ENCODE peak calls at places on chromosomes 11 and 22, in nine cellular contexts. U, Q, K, R, P, X, O, D and C are unnamed samples.

GRCh38 chr11:460331-461199 is 10.5 kb downstream of the PTDSS2 start:
- DNase-seq in U (no peak), Q (peak), K (no peak), R (no peak), P (no peak), X (no peak), O (peak), D (no peak), C (no peak)

GRCh38 chr11:15636520-15637065 is 521.9 kb downstream of the INSC start:
- DNase-seq in U (no peak), Q (no peak), K (no peak), R (no peak), P (no peak), X (no peak), O (no peak), D (no peak), C (no peak)

GRCh38 chr11:104275992-104276391 is 112.0 kb upstream of the PDGFD start:
- DNase-seq in U (peak), Q (no peak), K (no peak), R (no peak), P (no peak), X (no peak), O (no peak), D (no peak), C (no peak)

GRCh38 chr22:25447689-25448434 is 116.6 kb upstream of the GRK3 start:
- DNase-seq in U (peak), Q (peak), K (peak), R (peak), P (peak), X (peak), O (peak), D (peak), C (peak)

GRCh38 chr22:45207981-45208664 is 32.6 kb downstream of the KIAA0930 start:
- DNase-seq in U (peak), Q (no peak), K (no peak), R (no peak), P (no peak), X (no peak), O (peak), D (no peak), C (no peak)

GRCh38 chr11:49505231-49505630 is 296.8 kb upstream of the FOLH1 start:
- DNase-seq in U (no peak), Q (no peak), K (no peak), R (no peak), P (no peak), X (no peak), O (peak), D (no peak), C (no peak)

GRCh38 chr11:77252555-77253270 is 48.8 kb downstream of the GDPD4 start:
- DNase-seq in U (no peak), Q (no peak), K (no peak), R (no peak), P (no peak), X (no peak), O (no peak), D (no peak), C (no peak)

GRCh38 chr11:44285756-44286155 is 24.2 kb downstream of the ALX4 start:
- DNase-seq in U (no peak), Q (no peak), K (no peak), R (no peak), P (no peak), X (no peak), O (peak), D (no peak), C (no peak)

GRCh38 chr22:42970029-42970428 is 44.9 kb downstream of the PACSIN2 start:
- DNase-seq in U (peak), Q (no peak), K (no peak), R (no peak), P (no peak), X (no peak), O (no peak), D (no peak), C (no peak)

GRCh38 chr11:69337211-69337721 is 43.3 kb downstream of the MYEOV start:
- DNase-seq in U (peak), Q (no peak), K (peak), R (peak), P (no peak), X (peak), O (no peak), D (no peak), C (no peak)

GRCh38 chr11:16967347-16967662 is 46.9 kb downstream of the PLEKHA7 start:
- DNase-seq in U (no peak), Q (no peak), K (no peak), R (no peak), P (no peak), X (no peak), O (no peak), D (no peak), C (no peak)

GRCh38 chr11:73931039-73931645 is 19.7 kb upstream of the DNAJB13 start:
- DNase-seq in U (peak), Q (no peak), K (no peak), R (no peak), P (peak), X (no peak), O (peak), D (no peak), C (peak)

GRCh38 chr11:73233704-73234402 is 15.8 kb downstream of the P2RY2 start:
- DNase-seq in U (no peak), Q (peak), K (no peak), R (no peak), P (no peak), X (no peak), O (no peak), D (no peak), C (no peak)

GRCh38 chr11:64007160-64007628 is 21.0 kb downstream of the OTUB1 start:
- DNase-seq in U (peak), Q (no peak), K (no peak), R (no peak), P (peak), X (no peak), O (peak), D (no peak), C (peak)

GRCh38 chr11:68998390-68998911 is 14.6 kb downstream of the MRGPRF start:
- DNase-seq in U (no peak), Q (no peak), K (no peak), R (no peak), P (no peak), X (no peak), O (no peak), D (peak), C (peak)

GRCh38 chr11:34150494-34151151 is 45.2 kb downstream of the NAT10 start:
- DNase-seq in U (no peak), Q (no peak), K (no peak), R (no peak), P (no peak), X (no peak), O (no peak), D (no peak), C (peak)

GRCh38 chr11:45073575-45074225 is 72.7 kb upstream of the PRDM11 start:
- DNase-seq in U (no peak), Q (no peak), K (no peak), R (no peak), P (no peak), X (no peak), O (peak), D (no peak), C (no peak)

GRCh38 chr11:18135308-18135707 is 2.9 kb downstream of the MRGPRX3 start:
- DNase-seq in U (no peak), Q (no peak), K (no peak), R (no peak), P (no peak), X (no peak), O (no peak), D (no peak), C (no peak)

GRCh38 chr11:104105155-104105554 is 58.8 kb downstream of the PDGFD start:
- DNase-seq in U (no peak), Q (no peak), K (no peak), R (no peak), P (no peak), X (no peak), O (no peak), D (no peak), C (no peak)

GRCh38 chr11:2883717-2884423 is 1.7 kb downstream of the CDKN1C start:
- DNase-seq in U (no peak), Q (no peak), K (no peak), R (no peak), P (no peak), X (no peak), O (peak), D (no peak), C (peak)

GRCh38 chr11:77068461-77069335 is 1.9 kb downstream of the CAPN5 start:
- DNase-seq in U (no peak), Q (peak), K (no peak), R (no peak), P (no peak), X (no peak), O (no peak), D (no peak), C (no peak)

GRCh38 chr11:1498262-1498661 is 11.7 kb upstream of the MOB2 start:
- DNase-seq in U (no peak), Q (no peak), K (no peak), R (no peak), P (no peak), X (no peak), O (no peak), D (peak), C (no peak)

GRCh38 chr11:64713031-64713780 is 9.8 kb downstream of the NRXN2 start:
- DNase-seq in U (no peak), Q (no peak), K (no peak), R (no peak), P (peak), X (no peak), O (peak), D (no peak), C (peak)

GRCh38 chr11:118217575-118217974 is 7.2 kb downstream of the JAML start:
- DNase-seq in U (no peak), Q (no peak), K (no peak), R (no peak), P (no peak), X (peak), O (no peak), D (no peak), C (no peak)

GRCh38 chr11:15473954-15474837 is 359.5 kb downstream of the INSC start:
- DNase-seq in U (no peak), Q (no peak), K (no peak), R (no peak), P (no peak), X (no peak), O (no peak), D (no peak), C (no peak)

GRCh38 chr11:6968816-6969215 is 42.6 kb downstream of the ZNF215 start:
- DNase-seq in U (peak), Q (no peak), K (no peak), R (no peak), P (no peak), X (no peak), O (no peak), D (no peak), C (no peak)

GRCh38 chr22:24183321-24184031 is 2.2 kb downstream of the SUSD2 start:
- DNase-seq in U (no peak), Q (peak), K (no peak), R (no peak), P (no peak), X (no peak), O (no peak), D (no peak), C (no peak)